ENCODE peak calls at places on chromosomes 13 and 19, in four cellular contexts. L, P, R and W are unnamed samples.

GRCh38 chr13:59422646-59423045 is 741.1 kb downstream of the DIAPH3 start:
- DNase-seq in R (peak; percentile 24), L (peak; percentile 67), P (no peak), W (no peak)

GRCh38 chr19:54551293-54551692 is 22.3 kb upstream of the LILRA2 start:
- DNase-seq in R (no peak), P (no peak), L (no peak), W (no peak)

GRCh38 chr19:5719274-5719960 is 529 bp downstream of the LONP1 start:
- DNase-seq in R (peak; percentile 42), P (no peak), L (peak; percentile 61), W (no peak)

GRCh38 chr19:11261902-11262839 is at the start of gene DOCK6:
- DNase-seq in R (peak; percentile 71), P (no peak), L (peak; percentile 79), W (no peak)

GRCh38 chr13:22897571-22898314 is 283.0 kb upstream of the SGCG start:
- DNase-seq in L (no peak), R (no peak), P (no peak), W (no peak)

GRCh38 chr19:29662604-29663404 is 2.5 kb upstream of the PLEKHF1 start:
- DNase-seq in R (no peak), L (no peak), P (peak; percentile 95), W (no peak)

GRCh38 chr13:73984949-73985691 is 149.1 kb downstream of the KLF12 start:
- DNase-seq in R (peak; percentile 37), P (no peak), L (peak; percentile 56), W (no peak)

GRCh38 chr19:44582581-44583265 is 30.6 kb upstream of the IGSF23 start:
- DNase-seq in R (peak; percentile 89), L (peak; percentile 93), P (no peak), W (no peak)

GRCh38 chr19:18294467-18294864 is 13.0 kb upstream of the JUND start:
- DNase-seq in P (no peak), L (peak; percentile 78), R (peak; percentile 59), W (no peak)

GRCh38 chr19:8334458-8335342 is 8.4 kb downstream of the KANK3 start:
- DNase-seq in L (peak; percentile 91), P (peak; percentile 58), R (peak; percentile 88), W (peak; percentile 62)

GRCh38 chr19:29040951-29041350 is 172.0 kb downstream of the UQCRFS1 start:
- DNase-seq in L (peak; percentile 79), P (no peak), R (peak; percentile 77), W (no peak)

GRCh38 chr19:43720936-43721335 is 5.1 kb downstream of the IRGC start:
- DNase-seq in L (no peak), R (no peak), P (no peak), W (no peak)

GRCh38 chr13:37656247-37656940 is 57.8 kb upstream of the POSTN start:
- DNase-seq in P (peak; percentile 99), R (no peak), L (no peak), W (no peak)

GRCh38 chr19:38932425-38933179 is 1.9 kb downstream of the MRPS12 start:
- DNase-seq in R (peak; percentile 80), L (peak; percentile 70), P (peak; percentile 28), W (no peak)

GRCh38 chr13:59976856-59977255 is 186.9 kb downstream of the DIAPH3 start:
- DNase-seq in P (no peak), R (no peak), L (no peak), W (no peak)

GRCh38 chr13:90307136-90307535 is 1040.4 kb upstream of the MIR17HG start:
- DNase-seq in L (no peak), P (no peak), R (no peak), W (no peak)

GRCh38 chr19:8257052-8257443 is 47.9 kb downstream of the CERS4 start:
- DNase-seq in L (no peak), P (no peak), R (peak; percentile 81), W (no peak)

GRCh38 chr19:27652796-27653195 is 1560.2 kb downstream of the UQCRFS1 start:
- DNase-seq in L (peak; percentile 2), R (no peak), P (no peak), W (no peak)

GRCh38 chr19:55258476-55258827 is 365 bp downstream of the PPP6R1 start:
- DNase-seq in R (no peak), L (no peak), P (peak; percentile 14), W (peak; percentile 42)

GRCh38 chr19:55352746-55353145 is 1.8 kb downstream of the COX6B2 start:
- DNase-seq in P (no peak), L (no peak), R (no peak), W (no peak)

GRCh38 chr13:34942732-34943674 is 933 bp downstream of the NBEA start:
- DNase-seq in L (peak; percentile 87), R (peak; percentile 78), P (no peak), W (peak; percentile 21)

GRCh38 chr19:45774765-45775164 is 5.7 kb upstream of the SIX5 start:
- DNase-seq in L (peak; percentile 94), R (peak; percentile 95), P (no peak), W (no peak)

GRCh38 chr19:21084343-21084742 is 2.3 kb downstream of the ZNF714 start:
- DNase-seq in P (peak; percentile 78), L (no peak), R (no peak), W (no peak)

GRCh38 chr13:31952641-31953380 is 78.8 kb upstream of the FRY start:
- DNase-seq in P (no peak), R (no peak), L (no peak), W (no peak)

GRCh38 chr13:45851171-45851889 is at the start of gene SIAH3:
- DNase-seq in P (no peak), L (peak; percentile 74), R (peak; percentile 68), W (peak; percentile 50)

GRCh38 chr19:18464646-18465045 is 26.7 kb upstream of the ISYNA1 start:
- DNase-seq in L (no peak), R (no peak), P (peak; percentile 93), W (no peak)

GRCh38 chr13:109646423-109646822 is 140.0 kb downstream of the IRS2 start:
- DNase-seq in L (no peak), P (no peak), R (no peak), W (no peak)

GRCh38 chr13:28584873-28585317 is 74.0 kb upstream of the POMP start:
- DNase-seq in L (no peak), P (peak; percentile 55), R (no peak), W (no peak)

GRCh38 chr13:63910406-63910957 is 2494.8 kb upstream of the PCDH20 start:
- DNase-seq in P (peak; percentile 6), L (peak; percentile 75), R (peak; percentile 70), W (no peak)

GRCh38 chr13:113825851-113826250 is 38.0 kb downstream of the GAS6 start:
- DNase-seq in P (no peak), R (no peak), L (peak; percentile 43), W (no peak)

GRCh38 chr13:94175076-94175475 is 304.4 kb downstream of the DCT start:
- DNase-seq in L (no peak), P (no peak), R (no peak), W (no peak)

GRCh38 chr13:92963029-92963428 is 263.6 kb upstream of the GPC6 start:
- DNase-seq in P (peak; percentile 60), L (no peak), R (no peak), W (no peak)

GRCh38 chr19:13621413-13621812 is 115.1 kb upstream of the CACNA1A start:
- DNase-seq in P (peak; percentile 93), L (peak; percentile 90), R (peak; percentile 67), W (no peak)

GRCh38 chr13:111092685-111093084 is 22.4 kb upstream of the ARHGEF7 start:
- DNase-seq in L (no peak), R (no peak), P (no peak), W (no peak)
- TF ChIP-seq CTCF in L (no peak), R (no peak), P (no peak), W (no peak)

DNA sequence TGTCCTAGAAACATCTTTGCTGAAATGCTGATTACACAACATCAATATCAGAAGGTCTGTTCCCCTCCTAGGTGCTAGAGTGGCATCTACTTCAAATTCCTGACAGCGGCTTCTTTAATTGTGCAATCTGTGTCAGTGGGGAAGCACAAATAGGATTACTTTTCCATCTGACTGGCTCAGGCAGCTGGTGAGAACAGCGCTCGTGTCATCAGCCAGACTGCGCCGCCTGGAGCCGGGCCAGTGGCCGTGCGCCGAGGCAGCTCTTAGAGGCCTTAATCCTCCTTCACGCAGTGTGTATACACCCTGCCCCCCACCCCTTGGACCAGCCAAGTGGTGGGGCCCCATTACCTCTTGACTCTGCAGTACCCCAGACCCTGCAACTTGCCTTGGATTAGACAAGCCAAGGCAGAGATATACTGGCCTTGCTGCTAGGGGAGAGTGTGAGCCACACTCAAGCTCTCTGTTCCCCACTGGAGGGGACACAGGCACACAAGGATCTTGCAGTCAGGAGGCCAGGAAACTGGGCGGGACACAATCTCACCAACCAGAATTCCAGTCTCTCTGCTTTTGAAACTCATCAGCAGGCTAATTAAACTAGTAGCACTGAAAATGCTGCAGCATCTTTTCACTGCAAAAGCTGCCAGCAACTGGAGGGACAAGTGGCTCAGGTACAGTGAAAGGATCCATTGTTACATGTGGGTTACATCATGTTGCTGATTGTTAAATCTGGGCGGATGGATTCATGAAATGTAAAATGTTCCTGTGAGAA is 48.9 kb upstream of the EPHX3 start:
- DNase-seq in R (no peak), L (no peak), P (peak; percentile 81), W (no peak)
- TF ChIP-seq CTCF in R (no peak), L (no peak), P (peak; percentile 16), W (no peak)

GRCh38 chr19:40714519-40715299 is 2.0 kb downstream of the COQ8B start:
- DNase-seq in P (peak; percentile 86), L (peak; percentile 98), R (peak; percentile 98), W (peak; percentile 96)
- TF ChIP-seq CTCF in P (no peak), L (peak; percentile 44), R (no peak), W (no peak)

GRCh38 chr19:34186205-34186604 is 13.9 kb downstream of the LSM14A start:
- DNase-seq in L (no peak), R (no peak), P (no peak), W (no peak)
- TF ChIP-seq CTCF in L (no peak), R (no peak), P (no peak), W (no peak)

GRCh38 chr19:35246466-35247096 is 2.2 kb upstream of the LSR start:
- DNase-seq in R (no peak), P (no peak), L (no peak), W (no peak)

GRCh38 chr19:35248310-35249145 is at the start of gene LSR:
- DNase-seq in R (peak; percentile 98), P (no peak), L (peak; percentile 97), W (peak; percentile 83)

GRCh38 chr19:35249146-35249847 is 495 bp downstream of the LSR start:
- DNase-seq in R (no peak), P (no peak), L (peak; percentile 46), W (no peak)

GRCh38 chr19:35249848-35250711 is 1.3 kb downstream of the LSR start:
- DNase-seq in P (no peak), L (peak; percentile 38), R (no peak), W (no peak)

GRCh38 chr19:35247526-35248309 is 1.1 kb upstream of the LSR start:
- DNase-seq in P (no peak), R (peak; percentile 99), L (peak; percentile 98), W (peak; percentile 88)
- TF ChIP-seq CTCF in P (no peak), R (peak; percentile 21), L (peak; percentile 73), W (peak; percentile 43)